ENCODE peak calls at places on chromosomes 13 and 19, in ten cellular contexts. N is glutamatergic neuron, E is sigmoid colon, U is lung microvascular endothelial cell, J is NCI-H1105, F is astrocyte, S is T follicular helper cell, Z is right cardiac atrium, I is brain microvascular endothelial cell, X is OCI-M1. C is an unnamed sample.

GRCh38 chr19:17078920-17079709 is 3.5 kb downstream of the MYO9B start:
- DNase-seq in J (no peak), F (peak), I (no peak), E (no peak), X (no peak), Z (peak), N (no peak), S (no peak), U (no peak), C (no peak)

GRCh38 chr13:113962975-113963374 is 10.9 kb downstream of the C13orf46 start:
- DNase-seq in N (no peak), S (no peak), U (no peak), F (no peak), I (no peak), J (no peak), Z (peak), X (no peak), E (peak), C (no peak)

GRCh38 chr13:46948338-46948737 is 51.5 kb upstream of the HTR2A start:
- DNase-seq in I (no peak), N (no peak), J (no peak), E (no peak), S (no peak), X (no peak), U (no peak), F (no peak), Z (no peak), C (no peak)

GRCh38 chr13:113740661-113741060 is 18.4 kb upstream of the TMEM255B start:
- DNase-seq in S (no peak), X (no peak), N (no peak), F (no peak), J (no peak), I (no peak), E (no peak), U (no peak), Z (no peak), C (no peak)

GRCh38 chr13:76641056-76641455 is 245.1 kb downstream of the KCTD12 start:
- DNase-seq in N (no peak), U (no peak), J (no peak), X (no peak), F (peak), Z (no peak), E (no peak), I (no peak), S (no peak), C (no peak)

GRCh38 chr19:18203408-18203862 is 407 bp downstream of the RAB3A start:
- DNase-seq in X (no peak), Z (peak), I (no peak), E (no peak), F (no peak), N (no peak), U (no peak), S (no peak), J (no peak), C (peak)

GRCh38 chr13:92896842-92897241 is 329.8 kb upstream of the GPC6 start:
- DNase-seq in E (no peak), S (no peak), I (peak), X (peak), U (no peak), J (peak), N (no peak), F (peak), Z (no peak), C (no peak)

GRCh38 chr19:33055718-33056117 is 9.0 kb downstream of the RHPN2 start:
- DNase-seq in U (no peak), X (no peak), I (peak), S (no peak), J (no peak), Z (peak), E (no peak), N (no peak), F (peak), C (no peak)

GRCh38 chr13:30607908-30608307 is 9.8 kb upstream of the USPL1 start:
- DNase-seq in J (no peak), S (peak), I (no peak), U (no peak), X (no peak), Z (no peak), E (no peak), N (no peak), F (no peak), C (peak)

GRCh38 chr13:101398191-101398590 is 18.1 kb downstream of the NALCN start:
- DNase-seq in X (no peak), Z (no peak), S (no peak), E (no peak), U (peak), N (no peak), I (peak), J (no peak), F (peak), C (no peak)

GRCh38 chr19:29410974-29411615 is 114.7 kb upstream of the VSTM2B start:
- DNase-seq in J (no peak), E (no peak), U (no peak), N (no peak), Z (peak), S (no peak), F (no peak), I (no peak), X (no peak), C (no peak)

GRCh38 chr19:47518139-47518538 is 3.3 kb upstream of the NAPA start:
- DNase-seq in J (no peak), X (peak), F (peak), S (no peak), I (no peak), Z (no peak), E (no peak), N (no peak), U (no peak), C (no peak)

GRCh38 chr19:51786651-51787494 is 8.1 kb upstream of the FPR3 start:
- DNase-seq in N (no peak), J (no peak), S (no peak), F (no peak), X (peak), E (no peak), Z (no peak), I (no peak), U (no peak), C (no peak)

GRCh38 chr13:76019421-76020044 is 383.4 kb downstream of the LMO7 start:
- DNase-seq in Z (peak), S (no peak), X (peak), N (peak), I (no peak), F (no peak), U (peak), J (no peak), E (peak), C (no peak)

GRCh38 chr19:41297628-41298326 is 12.2 kb upstream of the CCDC97 start:
- DNase-seq in S (no peak), I (no peak), Z (no peak), F (no peak), X (no peak), N (no peak), E (peak), U (no peak), J (no peak), C (no peak)

GRCh38 chr13:109985871-109986270 is 199.5 kb upstream of the IRS2 start:
- DNase-seq in E (no peak), X (no peak), N (no peak), Z (no peak), I (no peak), S (no peak), J (no peak), U (no peak), F (no peak), C (no peak)

GRCh38 chr19:16328824-16329482 is 4.3 kb downstream of the KLF2 start:
- DNase-seq in F (no peak), U (peak), E (no peak), J (no peak), Z (no peak), S (peak), I (no peak), N (no peak), X (peak), C (peak)

GRCh38 chr19:44657211-44657921 is 13.7 kb downstream of the PVR start:
- DNase-seq in E (peak), I (peak), F (peak), S (peak), N (peak), Z (peak), U (peak), J (peak), X (peak), C (peak)

GRCh38 chr19:9487016-9487415 is 11.4 kb downstream of the ZNF560 start:
- DNase-seq in N (no peak), F (no peak), J (no peak), U (no peak), S (no peak), X (peak), I (no peak), E (no peak), Z (no peak), C (no peak)

GRCh38 chr19:16739546-16739945 is 19.9 kb downstream of the NWD1 start:
- DNase-seq in X (peak), S (no peak), I (peak), Z (no peak), U (no peak), J (no peak), F (no peak), N (no peak), E (no peak), C (no peak)

GRCh38 chr19:41997121-41997850 is 3.3 kb upstream of the ATP1A3 start:
- DNase-seq in I (peak), Z (peak), E (no peak), N (peak), X (peak), J (no peak), S (no peak), U (peak), F (peak), C (peak)

GRCh38 chr19:46085888-46086287 is 38.6 kb downstream of the IGFL3 start:
- DNase-seq in S (no peak), F (no peak), Z (no peak), N (no peak), U (no peak), I (no peak), E (no peak), X (no peak), J (no peak), C (no peak)

GRCh38 chr13:64529874-64530485 is 2700.2 kb downstream of the PCDH9 start:
- DNase-seq in N (peak), X (peak), S (no peak), I (no peak), E (no peak), U (peak), Z (no peak), F (no peak), J (peak), C (no peak)

GRCh38 chr13:107551521-107551920 is 663.8 kb downstream of the LIG4 start:
- DNase-seq in N (no peak), Z (no peak), E (no peak), U (no peak), J (no peak), S (no peak), X (no peak), F (no peak), I (no peak), C (no peak)

GRCh38 chr19:19062454-19063182 is 1.2 kb upstream of the SLC25A42 start:
- DNase-seq in S (no peak), J (no peak), N (no peak), I (peak), E (no peak), U (peak), F (peak), X (peak), Z (no peak), C (no peak)

GRCh38 chr19:20423381-20424207 is 142.0 kb downstream of the ZNF737 start:
- DNase-seq in U (peak), I (peak), N (peak), J (no peak), E (peak), S (peak), F (peak), Z (peak), X (peak), C (peak)

GRCh38 chr13:29550589-29550988 is 44.9 kb downstream of the SLC7A1 start:
- DNase-seq in X (no peak), I (peak), J (no peak), E (no peak), F (no peak), Z (no peak), S (no peak), N (no peak), U (no peak), C (no peak)

C was measured in T-helper 17 cell.